ENCODE peak calls at places on chromosome 9, in four cellular contexts. One of them, this sample, is unnamed. For H3K9me3, the result is how much of the 10 kb centered on the place peaks cover.

GRCh38 chr9:21295992-21296391 is 9.1 kb downstream of the IFNA5 start:
- DNase-seq in colonic mucosa: no peak
- DNase-seq in keratinocyte: no peak
- DNase-seq in HCT116: no peak
- DNase-seq in this sample: no peak

GRCh38 chr9:98175013-98175679 is 17.3 kb downstream of the CORO2A start:
- DNase-seq in colonic mucosa: no peak
- DNase-seq in keratinocyte: no peak
- DNase-seq in HCT116: no peak
- DNase-seq in this sample: no peak

GRCh38 chr9:90702431-90702830 is 59.8 kb upstream of the DIRAS2 start:
- DNase-seq in colonic mucosa: no peak
- DNase-seq in keratinocyte: no peak
- DNase-seq in HCT116: no peak
- DNase-seq in this sample: no peak

GRCh38 chr9:121853617-121854395 is 202.4 kb downstream of the DAB2IP start:
- DNase-seq in colonic mucosa: no peak
- DNase-seq in keratinocyte: no peak
- DNase-seq in HCT116: no peak
- DNase-seq in this sample: no peak

GRCh38 chr9:7333714-7334113 is 465.9 kb downstream of the DMAC1 start:
- DNase-seq in colonic mucosa: no peak
- DNase-seq in keratinocyte: no peak
- DNase-seq in HCT116: no peak
- DNase-seq in this sample: no peak

GRCh38 chr9:133813749-133814585 is 75.8 kb upstream of the SARDH start:
- DNase-seq in colonic mucosa: no peak
- DNase-seq in keratinocyte: no peak
- DNase-seq in HCT116: no peak
- DNase-seq in this sample: no peak

GRCh38 chr9:38249587-38250210 is 142.8 kb upstream of the ALDH1B1 start:
- DNase-seq in colonic mucosa: no peak
- DNase-seq in keratinocyte: no peak
- DNase-seq in HCT116: no peak
- DNase-seq in this sample: no peak

GRCh38 chr9:16619341-16619740 is 251.1 kb downstream of the BNC2 start:
- DNase-seq in colonic mucosa: no peak
- DNase-seq in keratinocyte: no peak
- DNase-seq in HCT116: no peak
- DNase-seq in this sample: no peak

GRCh38 chr9:4850611-4851010 is 57.9 kb downstream of the RCL1 start:
- DNase-seq in colonic mucosa: no peak
- DNase-seq in keratinocyte: no peak
- DNase-seq in HCT116: no peak
- DNase-seq in this sample: no peak

GRCh38 chr9:33120620-33121019 is 44.1 kb upstream of the SMU1 start:
- DNase-seq in colonic mucosa: no peak
- DNase-seq in keratinocyte: no peak
- DNase-seq in HCT116: no peak
- DNase-seq in this sample: no peak

GRCh38 chr9:110128664-110129329 is 79.2 kb downstream of the C9orf152 start:
- DNase-seq in colonic mucosa: no peak
- DNase-seq in keratinocyte: no peak
- DNase-seq in HCT116: no peak
- DNase-seq in this sample: no peak

GRCh38 chr9:133339641-133340040 is 3.7 kb upstream of the SURF6 start:
- DNase-seq in colonic mucosa: no peak
- DNase-seq in keratinocyte: no peak
- DNase-seq in HCT116: no peak
- DNase-seq in this sample: no peak

GRCh38 chr9:91832322-91832721 is 117.7 kb downstream of the ROR2 start:
- DNase-seq in colonic mucosa: no peak
- DNase-seq in keratinocyte: no peak
- DNase-seq in HCT116: no peak
- DNase-seq in this sample: no peak

GRCh38 chr9:16060457-16061129 is 507.8 kb downstream of the CCDC171 start:
- DNase-seq in colonic mucosa: no peak
- DNase-seq in keratinocyte: no peak
- DNase-seq in HCT116: no peak
- DNase-seq in this sample: no peak

GRCh38 chr9:20618361-20618799 is 3.9 kb downstream of the MLLT3 start:
- DNase-seq in colonic mucosa: peak
- DNase-seq in keratinocyte: no peak
- DNase-seq in HCT116: no peak
- DNase-seq in this sample: peak

GRCh38 chr9:115161431-115161830 is 43.5 kb upstream of the TNC start:
- DNase-seq in colonic mucosa: no peak
- DNase-seq in keratinocyte: no peak
- DNase-seq in HCT116: no peak
- DNase-seq in this sample: no peak

GRCh38 chr9:96420468-96421219 is 2.5 kb upstream of the ZNF367 start:
- DNase-seq in colonic mucosa: peak
- DNase-seq in keratinocyte: peak
- DNase-seq in HCT116: peak
- DNase-seq in this sample: peak

GRCh38 chr9:88075966-88076285 is 62.3 kb downstream of the SPATA31C2 start:
- DNase-seq in colonic mucosa: no peak
- DNase-seq in keratinocyte: no peak
- DNase-seq in HCT116: no peak
- DNase-seq in this sample: no peak

GRCh38 chr9:109717342-109717741 is 62.7 kb upstream of the PALM2AKAP2 start:
- DNase-seq in colonic mucosa: no peak
- DNase-seq in keratinocyte: no peak
- DNase-seq in HCT116: peak
- DNase-seq in this sample: no peak

GRCh38 chr9:119368681-119369581 is at the start of gene BRINP1:
- DNase-seq in colonic mucosa: peak
- DNase-seq in keratinocyte: no peak
- DNase-seq in HCT116: no peak
- DNase-seq in this sample: no peak

GRCh38 chr9:108743901-108744371 is 111.8 kb downstream of the ACTL7B start:
- DNase-seq in colonic mucosa: no peak
- DNase-seq in keratinocyte: peak
- DNase-seq in HCT116: no peak
- DNase-seq in this sample: no peak

GRCh38 chr9:123796618-123797484 is 133.1 kb downstream of the DENND1A start:
- DNase-seq in colonic mucosa: no peak
- DNase-seq in keratinocyte: no peak
- DNase-seq in HCT116: no peak
- DNase-seq in this sample: no peak

GRCh38 chr9:34549407-34549732 is 26.6 kb upstream of the ENHO start:
- DNase-seq in colonic mucosa: no peak
- DNase-seq in keratinocyte: no peak
- DNase-seq in HCT116: no peak
- DNase-seq in this sample: no peak

GRCh38 chr9:2787065-2787464 is 56.8 kb downstream of the PUM3 start:
- DNase-seq in colonic mucosa: no peak
- DNase-seq in keratinocyte: no peak
- DNase-seq in HCT116: no peak
- DNase-seq in this sample: peak

GRCh38 chr9:88922091-88922490 is 69.2 kb upstream of the S1PR3 start:
- DNase-seq in colonic mucosa: no peak
- DNase-seq in keratinocyte: no peak
- DNase-seq in HCT116: no peak
- DNase-seq in this sample: no peak

GRCh38 chr9:120914410-120914809 is 12.2 kb downstream of the TRAF1 start:
- DNase-seq in colonic mucosa: no peak
- DNase-seq in keratinocyte: no peak
- DNase-seq in HCT116: no peak
- DNase-seq in this sample: no peak

GRCh38 chr9:90795084-90795483 is 6.5 kb upstream of the SYK start:
- DNase-seq in colonic mucosa: no peak
- DNase-seq in keratinocyte: no peak
- DNase-seq in HCT116: no peak
- DNase-seq in this sample: peak

GRCh38 chr9:13181652-13182051 is 97.8 kb downstream of the MPDZ start:
- DNase-seq in colonic mucosa: no peak
- DNase-seq in keratinocyte: peak
- DNase-seq in HCT116: no peak
- DNase-seq in this sample: peak

GRCh38 chr9:99573883-99574282 is 247.8 kb upstream of the NR4A3 start:
- DNase-seq in colonic mucosa: no peak
- DNase-seq in keratinocyte: no peak
- DNase-seq in HCT116: no peak
- DNase-seq in this sample: no peak

GRCh38 chr9:125659954-125660353 is 47.1 kb downstream of the MAPKAP1 start:
- DNase-seq in colonic mucosa: no peak
- DNase-seq in keratinocyte: no peak
- DNase-seq in HCT116: no peak
- DNase-seq in this sample: peak

GRCh38 chr9:137057545-137057944 is 3.7 kb upstream of the ENTPD2 start:
- DNase-seq in colonic mucosa: no peak
- DNase-seq in keratinocyte: no peak
- DNase-seq in HCT116: no peak
- DNase-seq in this sample: no peak
- H3K9me3 ChIP-seq in colonic mucosa: under half
- H3K9me3 ChIP-seq in keratinocyte: under half
- H3K9me3 ChIP-seq in HCT116: under half
- H3K9me3 ChIP-seq in this sample: under half

GRCh38 chr9:94804316-94804715 is 77.8 kb downstream of the AOPEP start:
- DNase-seq in colonic mucosa: no peak
- DNase-seq in keratinocyte: no peak
- DNase-seq in HCT116: no peak
- DNase-seq in this sample: no peak

GRCh38 chr9:94806307-94806893 is 79.9 kb downstream of the AOPEP start:
- DNase-seq in colonic mucosa: no peak
- DNase-seq in keratinocyte: no peak
- DNase-seq in HCT116: no peak
- DNase-seq in this sample: peak

GRCh38 chr9:94807556-94807955 is 81.1 kb downstream of the AOPEP start:
- DNase-seq in colonic mucosa: no peak
- DNase-seq in keratinocyte: no peak
- DNase-seq in HCT116: no peak
- DNase-seq in this sample: no peak

GRCh38 chr9:94804917-94805544 is 78.5 kb downstream of the AOPEP start:
- DNase-seq in colonic mucosa: no peak
- DNase-seq in keratinocyte: no peak
- DNase-seq in HCT116: no peak
- DNase-seq in this sample: peak

GRCh38 chr9:94805585-94805984 is 79.1 kb downstream of the AOPEP start:
- DNase-seq in colonic mucosa: peak
- DNase-seq in keratinocyte: peak
- DNase-seq in HCT116: peak
- DNase-seq in this sample: peak
- H3K9ac ChIP-seq in colonic mucosa: peak
- H3K9ac ChIP-seq in keratinocyte: peak
- H3K9ac ChIP-seq in HCT116: no peak
- H3K9ac ChIP-seq in this sample: peak

GRCh38 chr9:138122201-138122600 is 244.6 kb downstream of the CACNA1B start:
- DNase-seq in colonic mucosa: no peak
- DNase-seq in keratinocyte: no peak
- DNase-seq in HCT116: no peak
- DNase-seq in this sample: no peak

GRCh38 chr9:138120072-138120471 is 242.5 kb downstream of the CACNA1B start:
- DNase-seq in colonic mucosa: no peak
- DNase-seq in keratinocyte: no peak
- DNase-seq in HCT116: no peak
- DNase-seq in this sample: no peak

GRCh38 chr9:138119202-138120027 is 241.8 kb downstream of the CACNA1B start:
- DNase-seq in colonic mucosa: no peak
- DNase-seq in keratinocyte: no peak
- DNase-seq in HCT116: no peak
- DNase-seq in this sample: no peak

GRCh38 chr9:138121438-138122050 is 244.0 kb downstream of the CACNA1B start:
- DNase-seq in colonic mucosa: no peak
- DNase-seq in keratinocyte: no peak
- DNase-seq in HCT116: no peak
- DNase-seq in this sample: no peak

DNA sequence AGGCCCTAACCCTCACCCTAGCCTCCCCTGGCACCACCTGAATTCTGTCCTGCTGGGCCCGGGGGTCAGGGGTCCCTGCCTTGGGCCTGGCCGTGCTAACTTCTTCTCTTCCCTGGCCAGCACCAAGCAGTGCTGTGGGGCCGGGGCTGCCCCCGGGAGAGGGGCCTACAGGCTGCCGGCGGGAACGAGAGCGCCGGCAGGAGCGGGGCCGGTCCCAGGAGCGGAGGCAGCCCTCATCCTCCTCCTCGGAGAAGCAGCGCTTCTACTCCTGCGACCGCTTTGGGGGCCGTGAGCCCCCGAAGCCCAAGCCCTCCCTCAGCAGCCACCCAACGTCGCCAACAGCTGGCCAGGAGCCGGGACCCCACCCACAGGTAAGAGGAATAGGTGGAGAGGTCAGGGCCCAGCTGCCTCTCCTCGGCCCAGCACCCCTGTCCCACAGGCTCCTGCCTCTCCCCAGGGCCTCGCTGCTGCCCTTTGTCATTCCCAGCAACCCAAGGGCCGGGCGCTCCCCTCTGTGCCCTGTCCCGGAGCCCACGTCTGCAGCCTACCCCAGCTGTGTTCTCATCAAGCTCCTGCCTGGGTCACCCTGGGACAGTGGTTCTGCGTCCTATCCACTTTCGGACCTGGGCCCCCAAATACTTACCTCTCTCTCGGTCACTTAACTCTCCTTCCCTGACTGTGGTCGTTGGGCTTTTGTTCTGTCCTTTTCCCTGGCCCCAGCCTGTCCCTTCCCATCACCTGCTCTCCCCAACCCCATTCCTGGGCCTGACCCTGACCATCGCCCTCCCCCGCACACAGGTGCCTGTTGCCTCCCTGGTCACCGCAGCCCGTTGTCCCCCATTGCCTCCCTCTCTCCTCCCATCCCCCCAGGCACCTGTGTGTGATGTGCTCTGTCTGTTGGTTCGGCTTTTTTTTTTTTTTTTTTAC is 243.2 kb downstream of the CACNA1B start:
- DNase-seq in colonic mucosa: no peak
- DNase-seq in keratinocyte: no peak
- DNase-seq in HCT116: no peak
- DNase-seq in this sample: no peak
- H3K9me3 ChIP-seq in colonic mucosa: under half
- H3K9me3 ChIP-seq in keratinocyte: under half
- H3K9me3 ChIP-seq in HCT116: under half
- H3K9me3 ChIP-seq in this sample: under half

GRCh38 chr9:118331622-118332045 is 627.4 kb downstream of the TLR4 start:
- DNase-seq in colonic mucosa: no peak
- DNase-seq in keratinocyte: no peak
- DNase-seq in HCT116: no peak
- DNase-seq in this sample: peak

GRCh38 chr9:118336952-118337349 is 632.7 kb downstream of the TLR4 start:
- DNase-seq in colonic mucosa: no peak
- DNase-seq in keratinocyte: no peak
- DNase-seq in HCT116: no peak
- DNase-seq in this sample: no peak

GRCh38 chr9:118330191-118330986 is 626.2 kb downstream of the TLR4 start:
- DNase-seq in colonic mucosa: no peak
- DNase-seq in keratinocyte: no peak
- DNase-seq in HCT116: no peak
- DNase-seq in this sample: no peak

GRCh38 chr9:118336167-118336951 is 632.2 kb downstream of the TLR4 start:
- DNase-seq in colonic mucosa: no peak
- DNase-seq in keratinocyte: no peak
- DNase-seq in HCT116: no peak
- DNase-seq in this sample: no peak
- H3K9ac ChIP-seq in colonic mucosa: no peak
- H3K9ac ChIP-seq in keratinocyte: no peak
- H3K9ac ChIP-seq in HCT116: no peak
- H3K9ac ChIP-seq in this sample: no peak

GRCh38 chr9:116800885-116801284 is 113.8 kb downstream of the TRIM32 start:
- DNase-seq in colonic mucosa: no peak
- DNase-seq in keratinocyte: no peak
- DNase-seq in HCT116: no peak
- DNase-seq in this sample: no peak
- H3K9me3 ChIP-seq in colonic mucosa: under half
- H3K9me3 ChIP-seq in keratinocyte: under half
- H3K9me3 ChIP-seq in HCT116: under half
- H3K9me3 ChIP-seq in this sample: under half

This sample was measured in PC-3.